ENCODE peak calls at places on chromosomes 2 and 18, in six cellular contexts. Y, J, I, K, B and F are unnamed samples. For H3K4me1, the result is how much of the 10 kb centered on the place peaks cover.

GRCh38 chr18:48352051-48352755 is 57.0 kb downstream of the ZBTB7C start:
- DNase-seq in Y (peak), B (no peak), K (no peak), J (no peak), I (no peak), F (no peak)

GRCh38 chr2:232300894-232301387 is 77.6 kb upstream of the ALPP start:
- DNase-seq in I (no peak), K (peak), Y (no peak), J (peak), B (no peak), F (peak)

GRCh38 chr2:192578780-192579179 is 384.0 kb upstream of the TMEFF2 start:
- DNase-seq in K (no peak), J (peak), Y (no peak), B (no peak), I (no peak), F (no peak)

GRCh38 chr18:34506198-34506597 is 203.9 kb upstream of the DTNA start:
- DNase-seq in B (no peak), J (no peak), K (no peak), Y (no peak), I (no peak), F (no peak)

GRCh38 chr2:60337142-60337497 is 216.3 kb downstream of the BCL11A start:
- DNase-seq in K (peak), J (no peak), Y (no peak), B (no peak), I (no peak), F (no peak)

GRCh38 chr2:216594081-216594480 is 39.1 kb upstream of the IGFBP2 start:
- DNase-seq in I (no peak), B (no peak), K (peak), J (no peak), Y (no peak), F (no peak)

GRCh38 chr18:70047931-70048603 is 100.4 kb upstream of the CD226 start:
- DNase-seq in Y (no peak), K (peak), J (no peak), B (no peak), I (no peak), F (no peak)

GRCh38 chr2:238912228-238912915 is 64.5 kb downstream of the TWIST2 start:
- DNase-seq in B (no peak), K (no peak), Y (peak), J (no peak), I (no peak), F (no peak)

GRCh38 chr2:231330311-231330710 is 65.2 kb upstream of the B3GNT7 start:
- DNase-seq in K (no peak), J (no peak), I (no peak), Y (no peak), B (no peak), F (no peak)

GRCh38 chr2:38264649-38265322 is 112.3 kb downstream of the ATL2 start:
- DNase-seq in I (no peak), K (peak), J (no peak), Y (no peak), B (no peak), F (no peak)

GRCh38 chr18:36697905-36698304 is 130.9 kb downstream of the TPGS2 start:
- DNase-seq in I (no peak), J (no peak), K (peak), Y (no peak), B (peak), F (no peak)

GRCh38 chr2:173964565-173965371 is 405 bp downstream of the SP3 start:
- DNase-seq in J (peak), K (peak), Y (peak), B (peak), I (peak), F (no peak)

GRCh38 chr2:20682166-20682565 is 15.2 kb downstream of the GDF7 start:
- DNase-seq in B (no peak), K (peak), J (peak), I (no peak), Y (no peak), F (no peak)

GRCh38 chr2:19675856-19676460 is 225.8 kb downstream of the TTC32 start:
- DNase-seq in K (peak), I (no peak), J (no peak), Y (no peak), B (no peak), F (no peak)

GRCh38 chr18:78998350-78999055 is 18.9 kb downstream of the SALL3 start:
- DNase-seq in B (no peak), J (no peak), K (no peak), I (peak), Y (no peak), F (no peak)

GRCh38 chr2:241859017-241859435 is 332 bp upstream of the PDCD1 start:
- DNase-seq in B (no peak), Y (no peak), J (no peak), I (no peak), K (no peak), F (no peak)

GRCh38 chr2:218564056-218564455 is 4.1 kb downstream of the USP37 start:
- DNase-seq in K (no peak), J (no peak), B (no peak), Y (no peak), I (no peak), F (no peak)
- H3K4me1 ChIP-seq in K (under half), J (under half), B (under half), Y (under half), I (under half), F (under half)

GRCh38 chr2:69168950-69169695 is 156.1 kb downstream of the ANTXR1 start:
- DNase-seq in I (no peak), B (no peak), K (no peak), Y (no peak), J (no peak), F (no peak)

GRCh38 chr2:69166465-69166811 is 153.5 kb downstream of the ANTXR1 start:
- DNase-seq in Y (no peak), J (no peak), I (no peak), K (no peak), B (no peak), F (no peak)

GRCh38 chr2:69168144-69168813 is 155.3 kb downstream of the ANTXR1 start:
- DNase-seq in Y (no peak), B (no peak), J (no peak), K (no peak), I (no peak), F (no peak)

GRCh38 chr2:69166812-69167468 is 154.0 kb downstream of the ANTXR1 start:
- DNase-seq in B (no peak), J (peak), K (no peak), I (no peak), Y (no peak), F (no peak)

DNA sequence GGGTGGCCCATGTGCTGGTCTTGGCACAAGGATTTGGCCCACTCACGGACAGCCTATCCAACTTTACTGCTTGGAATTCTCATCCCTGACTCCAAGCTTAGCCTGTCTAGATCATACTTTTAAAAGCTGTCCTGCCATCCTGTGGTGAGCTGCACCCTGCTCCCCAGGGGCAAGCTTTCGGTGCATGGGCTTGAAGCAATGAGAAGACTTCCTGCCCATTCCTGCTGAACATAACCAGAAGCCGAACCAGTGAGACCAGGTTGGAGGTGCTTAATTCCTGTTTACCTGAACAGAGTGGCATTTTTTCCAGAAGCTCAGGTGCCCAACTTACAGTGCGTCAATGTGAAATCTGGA is 154.5 kb downstream of the ANTXR1 start:
- DNase-seq in Y (no peak), B (no peak), I (no peak), K (no peak), J (no peak), F (no peak)
- H3K4me1 ChIP-seq in Y (under half), B (under half), I (under half), K (under half), J (half or more), F (half or more)

DNA sequence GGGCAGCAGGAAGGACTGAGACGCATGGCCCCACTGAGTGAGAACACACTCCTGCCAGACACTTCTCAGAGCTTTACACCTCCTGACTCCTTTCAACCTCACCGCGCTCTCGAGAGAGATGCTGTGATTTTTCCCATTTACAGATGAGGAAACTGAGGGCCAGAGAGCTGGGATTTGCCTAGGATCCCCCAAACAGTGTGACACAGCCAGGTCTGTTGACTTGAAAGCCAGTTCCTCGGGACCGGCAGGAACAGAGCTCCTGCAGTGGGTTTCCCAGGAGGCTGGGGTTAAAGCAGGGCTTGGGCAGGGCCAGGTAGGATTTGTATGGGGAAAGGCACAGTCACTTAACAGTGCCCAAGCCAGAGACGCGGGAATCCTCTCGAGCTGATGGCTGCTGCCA is 81.9 kb downstream of the STPG4 start:
- DNase-seq in I (no peak), K (no peak), Y (no peak), B (no peak), J (no peak), F (no peak)
- H3K4me1 ChIP-seq in I (under half), K (half or more), Y (under half), B (half or more), J (half or more), F (half or more)

GRCh38 chr2:186485871-186486650 is at the start of gene ZC3H15:
- DNase-seq in K (peak), J (peak), Y (peak), I (peak), B (peak), F (peak)
- H3K4me1 ChIP-seq in K (under half), J (half or more), Y (under half), I (under half), B (under half), F (under half)